ENCODE peak calls at places on chromosomes 12 and 14, in nine cellular contexts. One of them, this sample, is unnamed.

GRCh38 chr12:24462946-24463345 is 486.0 kb downstream of the BCAT1 start:
- DNase-seq in IMR-90: no peak
- DNase-seq in GM03348: no peak
- DNase-seq in T-helper 1 cell: no peak
- DNase-seq in ovary: no peak
- DNase-seq in Right ventricle myocardium superior: no peak
- DNase-seq in NCI-H1930: no peak
- DNase-seq in ureter: no peak
- DNase-seq in activated T-cell treated with anti-CD3 and anti-CD28 coated beads for 4 hours: no peak
- DNase-seq in this sample: no peak

GRCh38 chr14:102699416-102700110 is 77.7 kb upstream of the TRAF3 start:
- DNase-seq in IMR-90: peak
- DNase-seq in GM03348: peak
- DNase-seq in T-helper 1 cell: no peak
- DNase-seq in ovary: no peak
- DNase-seq in Right ventricle myocardium superior: no peak
- DNase-seq in NCI-H1930: no peak
- DNase-seq in ureter: no peak
- DNase-seq in activated T-cell treated with anti-CD3 and anti-CD28 coated beads for 4 hours: no peak
- DNase-seq in this sample: no peak

GRCh38 chr12:126385785-126386184 is 1320.5 kb downstream of the AACS start:
- DNase-seq in IMR-90: no peak
- DNase-seq in GM03348: no peak
- DNase-seq in T-helper 1 cell: no peak
- DNase-seq in ovary: no peak
- DNase-seq in Right ventricle myocardium superior: no peak
- DNase-seq in NCI-H1930: no peak
- DNase-seq in ureter: no peak
- DNase-seq in activated T-cell treated with anti-CD3 and anti-CD28 coated beads for 4 hours: no peak
- DNase-seq in this sample: no peak

GRCh38 chr12:132766380-132767085 is 4.9 kb upstream of the ANKLE2 start:
- DNase-seq in IMR-90: peak
- DNase-seq in GM03348: peak
- DNase-seq in T-helper 1 cell: no peak
- DNase-seq in ovary: no peak
- DNase-seq in Right ventricle myocardium superior: peak
- DNase-seq in NCI-H1930: no peak
- DNase-seq in ureter: no peak
- DNase-seq in activated T-cell treated with anti-CD3 and anti-CD28 coated beads for 4 hours: no peak
- DNase-seq in this sample: no peak

GRCh38 chr14:94850332-94851211 is 80.7 kb upstream of the GSC start:
- DNase-seq in IMR-90: no peak
- DNase-seq in GM03348: no peak
- DNase-seq in T-helper 1 cell: no peak
- DNase-seq in ovary: peak
- DNase-seq in Right ventricle myocardium superior: peak
- DNase-seq in NCI-H1930: no peak
- DNase-seq in ureter: peak
- DNase-seq in activated T-cell treated with anti-CD3 and anti-CD28 coated beads for 4 hours: no peak
- DNase-seq in this sample: no peak

GRCh38 chr14:60756847-60757246 is 22.3 kb downstream of the MNAT1 start:
- DNase-seq in IMR-90: peak
- DNase-seq in GM03348: no peak
- DNase-seq in T-helper 1 cell: no peak
- DNase-seq in ovary: no peak
- DNase-seq in Right ventricle myocardium superior: no peak
- DNase-seq in NCI-H1930: no peak
- DNase-seq in ureter: no peak
- DNase-seq in activated T-cell treated with anti-CD3 and anti-CD28 coated beads for 4 hours: no peak
- DNase-seq in this sample: no peak

GRCh38 chr12:59886131-59886751 is 290.4 kb downstream of the SLC16A7 start:
- DNase-seq in IMR-90: no peak
- DNase-seq in GM03348: no peak
- DNase-seq in T-helper 1 cell: no peak
- DNase-seq in ovary: no peak
- DNase-seq in Right ventricle myocardium superior: no peak
- DNase-seq in NCI-H1930: no peak
- DNase-seq in ureter: no peak
- DNase-seq in activated T-cell treated with anti-CD3 and anti-CD28 coated beads for 4 hours: no peak
- DNase-seq in this sample: no peak

GRCh38 chr12:105562727-105563072 is 232.2 kb downstream of the C12orf75 start:
- DNase-seq in IMR-90: no peak
- DNase-seq in GM03348: no peak
- DNase-seq in T-helper 1 cell: no peak
- DNase-seq in ovary: no peak
- DNase-seq in Right ventricle myocardium superior: no peak
- DNase-seq in NCI-H1930: no peak
- DNase-seq in ureter: no peak
- DNase-seq in activated T-cell treated with anti-CD3 and anti-CD28 coated beads for 4 hours: no peak
- DNase-seq in this sample: no peak

GRCh38 chr12:15779925-15780324 is 9.3 kb downstream of the EPS8 start:
- DNase-seq in IMR-90: no peak
- DNase-seq in GM03348: no peak
- DNase-seq in T-helper 1 cell: no peak
- DNase-seq in ovary: no peak
- DNase-seq in Right ventricle myocardium superior: no peak
- DNase-seq in NCI-H1930: no peak
- DNase-seq in ureter: no peak
- DNase-seq in activated T-cell treated with anti-CD3 and anti-CD28 coated beads for 4 hours: no peak
- DNase-seq in this sample: no peak

GRCh38 chr14:39376671-39377403 is 55.4 kb downstream of the FBXO33 start:
- DNase-seq in IMR-90: peak
- DNase-seq in GM03348: no peak
- DNase-seq in T-helper 1 cell: no peak
- DNase-seq in ovary: no peak
- DNase-seq in Right ventricle myocardium superior: no peak
- DNase-seq in NCI-H1930: no peak
- DNase-seq in ureter: no peak
- DNase-seq in activated T-cell treated with anti-CD3 and anti-CD28 coated beads for 4 hours: no peak
- DNase-seq in this sample: no peak

GRCh38 chr12:110619534-110619953 is 5.6 kb downstream of the TCTN1 start:
- DNase-seq in IMR-90: peak
- DNase-seq in GM03348: no peak
- DNase-seq in T-helper 1 cell: no peak
- DNase-seq in ovary: no peak
- DNase-seq in Right ventricle myocardium superior: no peak
- DNase-seq in NCI-H1930: no peak
- DNase-seq in ureter: no peak
- DNase-seq in activated T-cell treated with anti-CD3 and anti-CD28 coated beads for 4 hours: no peak
- DNase-seq in this sample: no peak

GRCh38 chr12:53695148-53696138 is 19.6 kb upstream of the ATP5MC2 start:
- DNase-seq in IMR-90: peak
- DNase-seq in GM03348: peak
- DNase-seq in T-helper 1 cell: no peak
- DNase-seq in ovary: peak
- DNase-seq in Right ventricle myocardium superior: peak
- DNase-seq in NCI-H1930: peak
- DNase-seq in ureter: no peak
- DNase-seq in activated T-cell treated with anti-CD3 and anti-CD28 coated beads for 4 hours: peak
- DNase-seq in this sample: no peak

This sample was measured in effector memory CD8-positive, alpha-beta T cell.